ENCODE peak calls at places on chromosomes 4 and X, in seven cellular contexts. N is trophoblast cell, Q is neuronal stem cell, B is mesendoderm, R is mesenchymal stem cell, T is H1, Z is IMR-90. U is an unnamed sample. For H3K4me1, the result is how much of the 10 kb centered on the place peaks cover.

GRCh38 chr4:5037553-5038551 is 13.4 kb upstream of the STK32B start:
- DNase-seq in R (peak), T (no peak), Q (no peak), Z (peak), B (peak), N (peak), U (no peak)

GRCh38 chr4:41141910-41142309 is 72.4 kb downstream of the APBB2 start:
- DNase-seq in N (no peak), B (no peak), R (peak), T (no peak), Q (no peak), Z (peak), U (no peak)

GRCh38 chr4:15547392-15547791 is 77.7 kb downstream of the CC2D2A start:
- DNase-seq in Z (no peak), Q (no peak), B (no peak), R (no peak), T (no peak), N (no peak), U (no peak)

GRCh38 chr4:150323551-150324325 is 245.5 kb downstream of the DCLK2 start:
- DNase-seq in T (no peak), Q (no peak), N (no peak), R (peak), Z (peak), B (peak), U (peak)

GRCh38 chr4:110198472-110199419 is at the start of gene ELOVL6:
- DNase-seq in Z (peak), T (peak), Q (peak), R (peak), N (peak), B (peak), U (peak)

GRCh38 chr4:129098578-129098977 is 2.6 kb downstream of the C4orf33 start:
- DNase-seq in Q (no peak), R (no peak), B (no peak), Z (no peak), N (no peak), T (no peak), U (no peak)

GRCh38 chrX:130170752-130171445 is 863 bp upstream of the RAB33A start:
- DNase-seq in Z (no peak), Q (peak), B (peak), T (peak), N (no peak), R (peak), U (peak)

GRCh38 chrX:17738002-17738713 is 865 bp downstream of the SCML1 start:
- DNase-seq in Z (peak), R (peak), T (peak), B (peak), N (no peak), Q (peak), U (peak)

GRCh38 chrX:2692221-2693122 is 1.4 kb downstream of the CD99 start:
- DNase-seq in N (peak), Q (no peak), Z (peak), B (peak), T (no peak), R (no peak), U (no peak)

GRCh38 chrX:109925656-109926055 is 77.3 kb upstream of the TMEM164 start:
- DNase-seq in N (peak), Z (no peak), R (no peak), B (no peak), Q (no peak), T (no peak), U (no peak)

GRCh38 chr4:159297088-159297487 is 194.2 kb downstream of the RAPGEF2 start:
- DNase-seq in Q (no peak), T (no peak), B (no peak), Z (peak), R (peak), N (no peak), U (no peak)

GRCh38 chr4:1463927-1464540 is 57.8 kb upstream of the NKX1-1 start:
- DNase-seq in Q (no peak), B (no peak), N (no peak), Z (no peak), T (no peak), R (no peak), U (no peak)

GRCh38 chr4:2799444-2799911 is 6.6 kb downstream of the SH3BP2 start:
- DNase-seq in T (no peak), B (no peak), Z (no peak), Q (no peak), R (no peak), N (no peak), U (no peak)

GRCh38 chrX:150897371-150898319 is 823 bp downstream of the CD99L2 start:
- DNase-seq in B (peak), Z (no peak), R (peak), Q (no peak), T (peak), N (no peak), U (peak)

GRCh38 chr4:185797018-185797417 is 15.0 kb downstream of the SORBS2 start:
- DNase-seq in Q (no peak), R (no peak), N (no peak), Z (no peak), T (no peak), B (no peak), U (no peak)

GRCh38 chrX:39613997-39614679 is 483.6 kb downstream of the BCOR start:
- DNase-seq in Q (no peak), Z (no peak), R (no peak), B (peak), T (peak), N (no peak), U (peak)

GRCh38 chr4:165457793-165458192 is 79.0 kb downstream of the CPE start:
- DNase-seq in Z (no peak), R (no peak), N (no peak), Q (no peak), B (no peak), T (no peak), U (no peak)

GRCh38 chr4:72312032-72312650 is 256.9 kb downstream of the ADAMTS3 start:
- DNase-seq in N (peak), B (peak), Z (peak), R (peak), Q (peak), T (no peak), U (peak)

GRCh38 chr4:138766332-138766731 is 249.2 kb upstream of the NOCT start:
- DNase-seq in T (no peak), N (no peak), B (no peak), R (no peak), Q (no peak), Z (no peak), U (no peak)

GRCh38 chr4:138775485-138775884 is 240.1 kb upstream of the NOCT start:
- DNase-seq in T (no peak), B (no peak), Q (no peak), R (no peak), N (no peak), Z (no peak), U (no peak)

GRCh38 chr4:138772366-138772765 is 243.2 kb upstream of the NOCT start:
- DNase-seq in N (no peak), Z (no peak), Q (no peak), R (no peak), B (no peak), T (no peak), U (no peak)

GRCh38 chr4:138773321-138773720 is 242.3 kb upstream of the NOCT start:
- DNase-seq in Q (no peak), R (no peak), Z (no peak), B (no peak), T (no peak), N (no peak), U (no peak)

DNA sequence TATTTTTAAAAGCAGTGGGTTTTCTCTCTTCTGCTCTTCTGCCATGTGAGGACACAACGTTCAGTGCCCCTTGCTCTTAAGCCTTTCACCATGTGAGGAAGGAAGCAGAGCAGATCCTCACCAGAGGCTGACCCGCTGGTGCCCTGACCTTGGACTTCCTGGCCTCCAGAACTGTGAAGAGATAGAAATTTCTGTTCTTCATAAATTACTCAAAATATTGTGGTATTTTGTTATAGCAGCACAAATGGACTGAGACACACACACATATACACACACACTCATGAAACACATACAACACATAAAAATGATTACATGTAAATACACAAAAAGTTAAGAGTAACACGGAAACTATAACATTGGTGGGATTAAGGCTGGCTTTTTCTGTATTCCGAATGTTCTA is 244.8 kb upstream of the NOCT start:
- DNase-seq in B (no peak), T (no peak), Z (no peak), N (no peak), R (no peak), Q (no peak), U (no peak)
- H2BK120ac ChIP-seq in B (no peak), T (no peak), Z (no peak), N (no peak), R (no peak), Q (no peak), U (no peak)

DNA sequence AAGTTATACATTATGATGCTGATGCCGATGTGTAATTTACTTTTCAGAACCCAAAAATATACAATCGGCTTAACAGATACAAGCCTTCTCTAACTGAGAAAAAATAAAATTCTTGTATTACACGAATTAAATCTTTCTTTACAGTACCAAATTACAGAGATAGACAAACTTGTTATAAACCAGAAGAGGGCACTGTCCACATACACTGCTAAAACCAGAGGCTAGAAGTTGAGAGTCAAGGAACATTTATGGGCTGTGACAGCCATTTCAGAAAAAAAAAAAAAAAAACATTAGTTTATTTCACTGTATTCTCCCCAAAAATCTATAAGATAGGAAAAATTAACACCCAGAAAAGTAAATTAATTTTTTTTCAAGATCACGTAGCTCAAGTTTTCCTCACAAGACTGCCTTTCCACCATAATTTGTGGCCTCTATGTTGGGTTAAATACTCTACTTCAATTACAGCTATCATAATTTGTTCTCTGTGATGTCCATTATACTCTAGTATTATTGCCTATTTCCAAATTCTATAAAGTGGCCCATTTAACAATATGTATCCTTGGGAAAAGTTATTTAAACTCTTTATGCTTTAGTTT is 12.0 kb downstream of the EREG start:
- DNase-seq in B (peak), Z (peak), Q (no peak), T (no peak), N (no peak), R (peak), U (no peak)
- H3K4me1 ChIP-seq in B (under half), Z (under half), Q (under half), T (under half), N (under half), R (under half), U (under half)

DNA sequence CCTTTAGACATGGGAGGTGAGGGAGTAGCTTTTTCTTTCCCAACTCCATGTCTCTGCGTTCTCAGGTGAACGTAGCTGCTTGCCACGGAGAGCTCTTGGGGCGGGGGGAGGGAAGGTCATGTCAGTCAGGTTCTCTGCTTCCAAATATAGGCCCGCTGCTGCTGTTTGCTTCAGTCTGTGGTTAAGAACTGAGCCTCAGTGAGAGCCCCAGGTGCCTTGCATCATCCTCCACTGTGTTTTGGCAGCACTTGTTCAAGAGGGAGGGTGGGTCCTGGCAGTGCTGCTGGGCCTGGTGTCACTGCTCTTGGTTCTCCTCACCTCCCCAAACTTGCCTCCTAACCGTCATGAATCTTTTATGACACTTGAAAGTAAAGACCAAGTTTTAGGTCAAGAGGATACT is 46.6 kb downstream of the HADH start:
- DNase-seq in Z (no peak), B (no peak), T (no peak), R (no peak), N (no peak), Q (no peak), U (no peak)
- H2BK120ac ChIP-seq in Z (no peak), B (no peak), T (no peak), R (no peak), N (no peak), Q (no peak), U (no peak)

GRCh38 chr4:123651536-123652175 is 255.1 kb downstream of the SPRY1 start:
- DNase-seq in B (no peak), N (no peak), T (no peak), Z (no peak), Q (no peak), R (no peak), U (no peak)
- H3K4me1 ChIP-seq in B (under half), N (under half), T (under half), Z (under half), Q (under half), R (under half), U (under half)

DNA sequence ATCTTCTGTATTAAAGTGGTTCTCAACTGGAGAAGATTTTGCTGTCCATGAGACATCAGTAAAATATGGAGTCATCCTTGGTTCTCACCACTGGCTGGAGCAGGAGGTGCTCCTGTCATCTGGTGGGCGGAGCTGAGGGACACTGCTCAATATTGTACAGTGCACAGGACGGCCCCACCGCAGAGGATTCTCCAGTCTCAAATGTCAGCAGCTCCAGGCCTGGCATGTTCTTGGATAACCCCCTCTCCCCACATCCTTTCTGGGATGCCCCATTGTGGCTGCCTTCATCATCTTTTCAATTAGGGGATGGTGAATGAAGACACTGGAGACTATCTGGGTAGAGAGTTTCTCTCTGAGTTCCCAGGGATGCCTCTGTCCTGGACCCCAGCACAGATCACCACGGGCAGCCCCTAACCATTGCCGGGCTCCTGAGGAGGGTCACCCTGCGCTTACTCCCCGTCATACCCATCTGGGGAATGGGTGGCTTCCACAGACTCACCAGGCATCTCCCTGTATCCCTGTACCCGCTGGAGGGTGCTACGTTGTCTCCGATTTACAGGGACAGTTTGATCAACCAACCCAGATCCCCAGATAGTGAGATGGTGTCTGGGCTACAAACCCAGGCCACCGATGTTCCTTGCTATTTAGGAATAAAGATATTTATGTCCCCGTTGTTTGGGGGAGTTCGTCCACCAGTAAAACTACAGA is 21.9 kb upstream of the P2RY8 start:
- DNase-seq in B (no peak), N (no peak), T (peak), Z (no peak), Q (no peak), R (no peak), U (no peak)
- H2BK120ac ChIP-seq in B (no peak), N (no peak), T (no peak), Z (no peak), Q (no peak), R (no peak), U (no peak)

DNA sequence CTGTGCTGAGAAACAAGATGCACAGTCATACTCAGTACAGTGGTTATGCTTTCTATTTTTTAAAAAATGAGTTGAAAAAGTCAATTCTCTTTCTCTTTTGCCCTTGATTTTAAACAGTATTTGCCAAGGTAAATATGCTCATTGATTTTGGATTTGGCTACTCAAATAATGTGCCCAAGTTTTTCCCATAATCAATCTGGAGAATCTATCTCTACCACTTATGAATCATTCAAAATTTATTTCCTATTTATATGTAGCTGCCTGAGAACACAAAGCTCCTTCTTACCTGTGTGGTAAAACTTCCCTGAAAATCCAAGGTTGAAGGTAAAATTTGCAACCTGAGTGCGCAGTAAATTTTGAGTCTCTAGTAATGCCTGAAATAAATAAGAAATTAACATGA is 136.5 kb downstream of the NDST4 start:
- DNase-seq in Q (no peak), T (no peak), R (no peak), B (no peak), Z (no peak), N (no peak), U (no peak)
- H3K4me1 ChIP-seq in Q (under half), T (under half), R (under half), B (under half), Z (under half), N (under half), U (under half)

U was measured in H9.